ENCODE peak calls at places on chromosomes 11 and 22, in six cellular contexts. W is NCI-H82, C is A172, T is GM18507, P is NCI-H1105, Z is EH. B is an unnamed sample.

GRCh38 chr22:31337178-31337577 is 9.0 kb downstream of the PATZ1 start:
- DNase-seq in P (no peak), C (no peak), T (no peak), W (no peak), Z (peak; percentile 29), B (no peak)

GRCh38 chr11:102927624-102927990 is 27.9 kb downstream of the MMP13 start:
- DNase-seq in Z (peak; percentile 48), C (no peak), T (no peak), P (no peak), W (no peak), B (no peak)

GRCh38 chr11:1707751-1708150 is 10.8 kb downstream of the KRTAP5-6 start:
- DNase-seq in P (no peak), T (no peak), Z (no peak), C (no peak), W (peak; percentile 9), B (no peak)

GRCh38 chr11:824292-824880 is 3.3 kb upstream of the CRACR2B start:
- DNase-seq in T (no peak), Z (no peak), C (no peak), P (peak; percentile 87), W (peak; percentile 76), B (no peak)

GRCh38 chr22:50526849-50527801 is 1.7 kb upstream of the SCO2 start:
- DNase-seq in W (peak; percentile 60), P (peak; percentile 24), Z (peak; percentile 38), T (no peak), C (no peak), B (peak; percentile 50)

GRCh38 chr11:33690290-33691050 is 10.2 kb downstream of the C11orf91 start:
- DNase-seq in Z (peak; percentile 100), P (no peak), T (no peak), C (peak; percentile 100), W (no peak), B (no peak)

GRCh38 chr11:65423516-65424199 is 1.1 kb downstream of the NEAT1 start:
- DNase-seq in C (peak; percentile 14), T (no peak), Z (peak; percentile 54), W (peak; percentile 45), P (no peak), B (peak; percentile 42)

GRCh38 chr11:130115218-130115617 is 44.4 kb upstream of the ST14 start:
- DNase-seq in P (peak; percentile 39), W (no peak), T (no peak), Z (peak; percentile 37), C (no peak), B (no peak)

GRCh38 chr22:45454260-45454659 is 40.8 kb downstream of the RIBC2 start:
- DNase-seq in Z (peak; percentile 89), W (no peak), C (no peak), P (no peak), T (no peak), B (no peak)

GRCh38 chr11:69335010-69335409 is 41.1 kb downstream of the MYEOV start:
- DNase-seq in P (no peak), W (no peak), T (no peak), C (no peak), Z (no peak), B (no peak)

GRCh38 chr11:68806931-68807844 is 34.5 kb downstream of the CPT1A start:
- DNase-seq in C (peak; percentile 43), W (no peak), Z (peak; percentile 87), P (no peak), T (no peak), B (no peak)

GRCh38 chr11:127006311-127006710 is 5.7 kb upstream of the KIRREL3 start:
- DNase-seq in T (no peak), C (no peak), W (no peak), Z (peak; percentile 41), P (no peak), B (no peak)

GRCh38 chr11:129557421-129557820 is 181.8 kb downstream of the BARX2 start:
- DNase-seq in W (no peak), P (no peak), T (no peak), C (no peak), Z (no peak), B (no peak)

GRCh38 chr22:49042877-49043859 is 784.5 kb downstream of the BRD1 start:
- DNase-seq in T (no peak), C (no peak), P (no peak), Z (no peak), W (no peak), B (no peak)

GRCh38 chr11:35151241-35151640 is 12.3 kb downstream of the CD44 start:
- DNase-seq in Z (peak; percentile 78), P (no peak), W (no peak), C (no peak), T (no peak), B (no peak)

B was measured in DND-41.